ENCODE peak calls at places on chromosome 10, in ten cellular contexts. B, S, Q, O, V, N, H, T, L and C are unnamed samples.

GRCh38 chr10:86520871-86521619 is 547 bp downstream of the WAPL start:
- DNase-seq in N (peak; percentile 57), O (no peak), S (peak; percentile 55), T (peak; percentile 61), H (peak; percentile 84), Q (peak; percentile 90), B (peak; percentile 42), V (peak; percentile 73), L (peak; percentile 45), C (peak; percentile 77)

GRCh38 chr10:131758062-131758941 is 142.5 kb upstream of the PPP2R2D start:
- DNase-seq in T (no peak), B (no peak), O (no peak), H (no peak), S (no peak), N (no peak), Q (no peak), L (no peak), V (no peak), C (no peak)

GRCh38 chr10:35685402-35685801 is 43.3 kb upstream of the FZD8 start:
- DNase-seq in N (no peak), S (no peak), V (no peak), T (no peak), L (no peak), Q (no peak), H (no peak), O (no peak), B (no peak), C (no peak)

GRCh38 chr10:132879408-132880147 is 62.8 kb downstream of the CFAP46 start:
- DNase-seq in T (peak; percentile 16), N (no peak), Q (peak; percentile 64), S (no peak), O (no peak), B (no peak), H (peak; percentile 57), L (no peak), V (no peak), C (peak; percentile 53)

GRCh38 chr10:49512121-49512809 is 26.7 kb downstream of the ERCC6 start:
- DNase-seq in T (no peak), L (peak; percentile 23), Q (no peak), O (no peak), H (no peak), V (no peak), N (peak; percentile 54), S (peak; percentile 55), B (peak; percentile 43), C (no peak)

GRCh38 chr10:92490387-92490786 is 83.5 kb downstream of the IDE start:
- DNase-seq in S (no peak), N (no peak), O (no peak), V (no peak), T (no peak), B (peak; percentile 87), H (no peak), Q (no peak), L (no peak), C (no peak)

GRCh38 chr10:62502995-62503613 is 128.9 kb downstream of the ZNF365 start:
- DNase-seq in H (no peak), T (no peak), Q (no peak), L (no peak), B (no peak), S (peak; percentile 37), O (no peak), N (peak; percentile 36), V (no peak), C (peak; percentile 35)

GRCh38 chr10:80468806-80469421 is 14.8 kb downstream of the TSPAN14 start:
- DNase-seq in V (no peak), Q (no peak), T (no peak), O (no peak), B (no peak), S (no peak), H (no peak), L (no peak), N (no peak), C (no peak)

GRCh38 chr10:14547826-14548225 is 217.1 kb upstream of the FRMD4A start:
- DNase-seq in T (no peak), B (no peak), O (peak; percentile 34), S (no peak), Q (no peak), V (no peak), H (peak; percentile 73), L (no peak), N (no peak), C (no peak)

GRCh38 chr10:125003901-125004467 is 62.1 kb downstream of the ZRANB1 start:
- DNase-seq in Q (peak; percentile 49), N (no peak), S (no peak), O (peak; percentile 42), L (peak; percentile 7), B (no peak), V (peak; percentile 28), H (no peak), T (peak; percentile 9), C (peak; percentile 63)

GRCh38 chr10:125001313-125002043 is 59.6 kb downstream of the ZRANB1 start:
- DNase-seq in Q (peak; percentile 54), T (peak; percentile 16), L (peak; percentile 16), H (peak; percentile 44), O (peak; percentile 59), B (no peak), N (peak; percentile 34), V (peak; percentile 40), S (no peak), C (peak; percentile 23)

GRCh38 chr10:125003146-125003900 is 61.4 kb downstream of the ZRANB1 start:
- DNase-seq in L (peak; percentile 11), V (peak; percentile 34), H (peak; percentile 52), S (no peak), N (no peak), B (no peak), Q (peak; percentile 69), T (peak; percentile 15), O (no peak), C (peak; percentile 10)

GRCh38 chr10:125002044-125002422 is 60.1 kb downstream of the ZRANB1 start:
- DNase-seq in S (no peak), T (no peak), O (no peak), N (no peak), V (peak; percentile 41), Q (peak; percentile 67), H (no peak), L (peak; percentile 8), B (no peak), C (peak; percentile 17)

DNA sequence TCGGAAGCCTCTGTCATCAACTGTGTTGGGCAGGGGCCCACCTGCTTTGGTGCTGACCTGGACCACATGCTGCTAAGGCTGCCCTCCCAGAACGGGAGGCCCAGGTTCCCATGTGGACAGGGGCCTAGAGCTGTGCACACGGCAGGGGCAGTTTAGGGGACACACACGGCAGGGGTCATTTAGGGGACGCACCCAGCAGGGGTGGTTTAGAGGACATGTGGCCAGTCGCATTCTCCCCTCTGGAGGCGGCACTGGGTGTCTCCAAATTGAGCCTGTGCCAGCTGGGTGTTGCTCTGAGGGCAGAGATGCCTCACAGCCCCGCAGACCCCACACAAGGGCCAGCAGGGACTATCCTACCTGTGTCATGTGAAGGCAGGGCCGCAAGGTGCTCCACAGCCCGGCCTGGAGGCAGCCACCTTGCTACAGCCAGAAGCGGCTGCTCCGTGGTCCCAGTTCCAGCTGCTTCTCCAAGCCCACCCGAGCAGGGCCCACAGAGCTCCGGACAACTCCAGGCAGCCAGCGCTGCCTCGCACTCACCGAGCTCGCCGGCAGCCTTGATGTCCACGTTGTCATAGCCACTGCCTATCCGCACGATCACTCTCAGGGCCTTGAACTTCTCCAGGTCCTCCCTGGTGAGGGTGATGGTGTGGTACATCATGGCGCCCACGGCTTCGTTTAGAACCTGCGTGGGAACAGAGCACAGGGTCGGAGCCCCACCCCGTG is 60.7 kb downstream of the ZRANB1 start:
- DNase-seq in N (no peak), H (peak; percentile 50), L (peak; percentile 16), S (no peak), T (peak; percentile 18), O (peak; percentile 58), V (peak; percentile 34), B (no peak), Q (peak; percentile 69), C (peak; percentile 21)
- H3K4me1 ChIP-seq in N (peaks cover 49% of the 10 kb centered on the region), H (no peaks in the 10 kb centered on the region), L (peaks cover 34% of the 10 kb centered on the region), S (no peaks in the 10 kb centered on the region), T (peaks cover 84% of the 10 kb centered on the region), O (peaks cover 64% of the 10 kb centered on the region), V (peaks cover 49% of the 10 kb centered on the region), B (peaks cover 42% of the 10 kb centered on the region), Q (peaks cover 79% of the 10 kb centered on the region), C (peaks cover 68% of the 10 kb centered on the region)

GRCh38 chr10:22758862-22759261 is 44.5 kb upstream of the PIP4K2A start:
- DNase-seq in B (no peak), Q (no peak), L (no peak), S (no peak), N (no peak), V (no peak), O (no peak), T (no peak), H (no peak), C (no peak)
- H3K27ac ChIP-seq in B (no peak overlapping the region), Q (no peak overlapping the region), L (no peak overlapping the region), S (no peak overlapping the region), N (no peak overlapping the region), V (no peak overlapping the region), O (no peak overlapping the region), T (no peak overlapping the region), H (no peak overlapping the region), C (no peak overlapping the region)

DNA sequence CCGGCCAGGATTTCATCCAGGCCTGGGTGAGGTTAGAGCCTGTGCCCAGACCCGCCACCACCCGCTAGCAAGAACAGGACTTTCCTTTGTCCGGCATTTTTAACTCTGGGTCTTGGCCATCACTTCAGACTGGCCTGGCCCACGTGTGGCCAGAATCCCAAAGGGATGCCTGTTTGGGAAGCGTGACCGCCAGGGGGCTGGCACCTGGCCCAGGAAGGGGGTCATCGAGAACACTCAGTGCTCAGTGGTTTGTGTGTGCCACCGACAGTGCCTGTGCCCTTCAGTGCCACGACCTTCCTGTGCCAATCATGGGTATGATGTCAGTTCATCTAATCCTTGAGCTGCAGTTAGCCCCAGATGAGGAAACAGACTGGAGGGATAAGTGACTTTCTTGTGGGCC is 85.0 kb downstream of the ZMIZ1 start:
- DNase-seq in V (no peak), H (no peak), S (no peak), N (no peak), T (peak; percentile 84), L (peak; percentile 66), B (no peak), O (peak; percentile 82), Q (no peak), C (peak; percentile 84)
- H3K4me1 ChIP-seq in V (peaks cover 100% of the 10 kb centered on the region), H (peaks cover 45% of the 10 kb centered on the region), S (peaks cover 39% of the 10 kb centered on the region), N (peaks cover 71% of the 10 kb centered on the region), T (peaks cover 100% of the 10 kb centered on the region), L (peaks cover 86% of the 10 kb centered on the region), B (peaks cover 72% of the 10 kb centered on the region), O (peaks cover 100% of the 10 kb centered on the region), Q (peaks cover 100% of the 10 kb centered on the region), C (peaks cover 10% of the 10 kb centered on the region)

DNA sequence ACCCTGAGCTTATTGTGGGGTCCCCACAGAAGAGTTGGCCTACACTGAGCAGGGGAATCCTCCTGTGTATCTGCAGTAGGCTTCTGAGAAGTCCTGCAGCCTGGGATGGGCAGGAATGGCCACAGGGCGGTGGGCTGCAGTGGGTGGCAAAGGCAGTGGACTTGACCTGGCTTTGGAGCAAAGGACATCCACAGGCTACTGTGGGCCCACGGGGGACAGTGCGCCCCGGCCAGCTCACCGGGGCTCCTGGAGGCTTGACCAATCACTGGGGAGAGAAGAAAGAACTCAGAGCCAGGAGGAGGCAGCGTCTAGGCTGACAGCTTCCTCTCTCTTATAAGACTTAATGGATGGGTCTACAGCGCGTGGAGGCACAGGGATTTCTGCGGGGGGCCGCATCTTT is 488.8 kb upstream of the MGMT start:
- DNase-seq in O (no peak), L (no peak), N (no peak), V (no peak), S (no peak), B (no peak), Q (peak; percentile 39), T (no peak), H (no peak), C (no peak)
- H3K27ac ChIP-seq in O (no peak overlapping the region), L (no peak overlapping the region), N (no peak overlapping the region), V (no peak overlapping the region), S (no peak overlapping the region), B (no peak overlapping the region), Q (no peak overlapping the region), T (no peak overlapping the region), H (no peak overlapping the region), C (no peak overlapping the region)